ENCODE peak calls at places on chromosomes 1 and 21, in six cellular contexts. B, J, L, A, F and R are unnamed samples.

GRCh38 chr1:200029624-200030074 is 2.1 kb downstream of the NR5A2 start:
- DNase-seq in L (no peak), A (peak; percentile 31), J (no peak), B (no peak), F (no peak), R (no peak)

GRCh38 chr1:221031015-221031889 is 152.0 kb downstream of the HLX start:
- DNase-seq in J (no peak), B (no peak), L (no peak), F (no peak), A (no peak), R (no peak)

GRCh38 chr21:41897047-41897669 is 18.0 kb upstream of the PRDM15 start:
- DNase-seq in J (no peak), B (no peak), L (no peak), F (no peak), A (no peak), R (no peak)

GRCh38 chr1:235067396-235068154 is 61.1 kb downstream of the TOMM20 start:
- DNase-seq in J (peak; percentile 88), B (peak; percentile 99), F (peak; percentile 87), A (peak; percentile 90), L (peak; percentile 87), R (no peak)

GRCh38 chr1:182259229-182259872 is 132.2 kb downstream of the GLUL start:
- DNase-seq in J (peak; percentile 67), F (peak; percentile 55), B (no peak), L (peak; percentile 64), A (no peak), R (peak; percentile 42)

GRCh38 chr21:15309721-15310120 is 244.9 kb upstream of the NRIP1 start:
- DNase-seq in J (no peak), F (no peak), A (no peak), L (no peak), B (no peak), R (no peak)

GRCh38 chr1:214380418-214380817 is 99.5 kb downstream of the SMYD2 start:
- DNase-seq in L (no peak), A (peak; percentile 10), B (no peak), J (no peak), F (no peak), R (no peak)

GRCh38 chr1:240091614-240092300 is at the start of gene FMN2:
- DNase-seq in F (peak; percentile 9), J (no peak), A (peak; percentile 39), L (no peak), B (peak; percentile 49), R (no peak)

GRCh38 chr1:184167352-184167751 is 115.8 kb downstream of the TSEN15 start:
- DNase-seq in A (no peak), J (no peak), B (no peak), F (no peak), L (no peak), R (no peak)
- H3K27ac ChIP-seq in A (no peak overlapping the region), J (no peak overlapping the region), B (no peak overlapping the region), F (no peak overlapping the region), L (no peak overlapping the region), R (no peak overlapping the region)

DNA sequence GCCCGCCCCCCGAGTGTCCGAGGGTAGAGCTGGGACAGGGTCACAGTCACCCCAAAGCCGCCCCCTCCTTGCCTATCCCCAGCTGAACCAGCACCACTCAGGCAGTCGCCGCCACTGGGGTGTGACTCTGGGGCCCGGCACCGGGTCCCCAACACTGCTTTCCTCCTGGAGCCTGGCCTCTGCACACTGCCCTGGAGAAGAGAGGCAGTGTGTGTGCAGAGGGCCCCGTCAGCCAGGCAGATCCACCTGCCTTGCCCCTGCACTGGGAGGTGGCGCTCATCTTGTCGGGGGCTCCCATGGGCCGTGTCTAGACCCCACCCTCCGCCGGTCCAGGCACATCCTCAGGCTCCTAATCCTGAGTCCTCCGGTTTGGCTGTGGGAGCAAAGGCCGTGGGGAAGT is 15.7 kb downstream of the FAAP20 start:
- DNase-seq in F (no peak), A (no peak), L (no peak), J (no peak), B (no peak), R (no peak)
- H3K27me3 ChIP-seq in F (no peaks in the 10 kb centered on the region), A (no peaks in the 10 kb centered on the region), L (no peaks in the 10 kb centered on the region), J (no peaks in the 10 kb centered on the region), B (no peaks in the 10 kb centered on the region), R (no peaks in the 10 kb centered on the region)

DNA sequence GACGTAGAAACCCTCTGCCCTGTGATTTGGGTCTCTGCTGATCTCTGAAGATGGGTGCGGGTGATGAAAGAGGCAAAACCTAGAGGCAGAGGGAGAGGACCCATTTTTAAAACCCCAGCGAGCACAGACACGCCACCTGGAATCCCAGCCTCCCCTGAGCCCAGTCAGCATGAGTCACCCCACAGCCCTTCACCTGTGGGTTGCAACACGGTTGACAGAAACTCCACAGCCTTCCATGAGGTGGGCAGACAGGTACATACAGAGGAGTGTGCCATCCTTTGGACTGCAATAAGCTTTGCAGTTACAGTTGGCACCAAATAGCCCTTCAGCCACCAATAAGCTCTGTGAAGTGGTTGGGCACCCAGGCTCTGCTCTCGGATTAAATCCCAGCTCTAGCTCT is 2.1 kb upstream of the GRHL3 start:
- DNase-seq in L (no peak), B (no peak), F (no peak), J (no peak), A (no peak), R (no peak)
- TF ChIP-seq CTCF in L (no peak), B (no peak), F (no peak), J (no peak), A (no peak), R (no peak)

DNA sequence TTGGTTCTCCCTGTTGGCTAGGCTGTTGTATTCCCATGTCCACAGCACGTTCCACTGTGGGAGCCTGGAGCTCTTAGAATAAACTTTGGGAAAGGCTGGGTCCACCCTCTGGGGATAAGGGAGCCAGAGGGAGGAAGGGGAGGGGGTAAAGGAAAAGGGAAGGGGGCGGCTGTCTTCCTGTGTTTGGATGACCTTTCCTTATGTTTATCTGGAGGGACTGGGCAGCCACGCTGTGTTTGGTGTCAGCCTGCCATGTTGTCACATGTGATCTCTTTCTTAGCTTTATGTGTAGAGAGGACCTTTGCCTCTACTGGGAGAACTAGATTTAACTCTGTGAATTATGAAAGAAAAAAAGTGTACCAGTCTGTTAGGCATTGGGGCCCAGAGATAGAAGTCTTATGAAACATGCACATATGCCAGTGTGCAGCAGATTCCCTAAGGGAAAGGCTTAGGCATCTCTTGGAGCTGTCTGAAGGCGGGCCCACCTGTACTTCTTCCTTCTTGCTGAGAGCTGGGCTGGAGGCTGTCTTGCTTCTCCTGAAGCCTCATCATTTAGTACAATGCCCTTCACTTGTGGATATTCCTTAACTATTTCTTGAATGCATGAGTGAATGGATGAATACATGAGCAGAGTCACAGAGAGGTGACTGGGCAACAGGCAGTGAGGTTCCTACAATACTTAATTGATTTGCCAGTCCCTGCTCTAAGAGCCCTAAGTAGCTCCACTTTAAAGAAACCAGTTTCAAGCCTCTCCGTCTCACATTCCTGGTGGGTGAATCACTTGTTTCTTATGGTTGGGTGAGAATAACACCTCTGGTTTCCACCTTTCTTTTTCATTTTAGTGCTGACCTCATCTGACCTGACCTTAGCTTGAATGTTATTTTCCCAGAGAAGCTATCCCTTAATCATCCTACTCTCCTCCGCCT is 62.5 kb upstream of the ARHGAP29 start:
- DNase-seq in B (peak; percentile 49), A (peak; percentile 58), F (no peak), L (no peak), J (no peak), R (no peak)
- H3K27ac ChIP-seq in B (no peak overlapping the region), A (peak overlapping the region; percentile 53), F (peak overlapping the region; percentile 45), L (peak overlapping the region; percentile 73), J (peak overlapping the region; percentile 67), R (no peak overlapping the region)